ENCODE peak calls at places on chromosomes 7 and 10, in nine cellular contexts. F, C, L, U, G, R, Y, N and H are unnamed samples.

GRCh38 chr10:60572511-60573194 is 183.0 kb upstream of the ANK3 start:
- DNase-seq in F (peak; percentile 62), C (peak; percentile 78), L (peak; percentile 60), U (peak; percentile 44), G (peak; percentile 63), R (peak; percentile 85), Y (peak; percentile 57), N (peak; percentile 69), H (no peak)

GRCh38 chr7:33904680-33905388 is 505 bp upstream of the BMPER start:
- DNase-seq in F (peak; percentile 79), C (peak; percentile 25), L (peak; percentile 52), U (peak; percentile 40), G (peak; percentile 74), R (peak; percentile 57), Y (peak; percentile 72), N (no peak), H (peak; percentile 73)

GRCh38 chr7:97145068-97145467 is 27.6 kb downstream of the SDHAF3 start:
- DNase-seq in F (no peak), C (peak; percentile 59), L (peak; percentile 47), U (no peak), G (peak; percentile 58), R (peak; percentile 29), Y (no peak), N (no peak), H (no peak)

GRCh38 chr7:31122649-31123058 is 70.5 kb downstream of the ADCYAP1R1 start:
- DNase-seq in F (peak; percentile 82), C (peak; percentile 85), L (peak; percentile 81), U (peak; percentile 67), G (peak; percentile 95), R (peak; percentile 81), Y (peak; percentile 83), N (peak; percentile 28), H (no peak)

GRCh38 chr10:106267591-106267990 is 896.9 kb downstream of the SORCS1 start:
- DNase-seq in F (no peak), C (no peak), L (no peak), U (no peak), G (no peak), R (no peak), Y (no peak), N (no peak), H (no peak)

GRCh38 chr7:2466675-2467074 is 9.5 kb downstream of the GRIFIN start:
- DNase-seq in F (no peak), C (no peak), L (no peak), U (no peak), G (no peak), R (no peak), Y (no peak), N (no peak), H (no peak)

GRCh38 chr7:21947056-21947455 is 1.4 kb upstream of the CDCA7L start:
- DNase-seq in F (no peak), C (no peak), L (no peak), U (no peak), G (no peak), R (no peak), Y (no peak), N (no peak), H (no peak)

GRCh38 chr7:24854866-24855265 is 97.6 kb upstream of the GSDME start:
- DNase-seq in F (no peak), C (no peak), L (no peak), U (no peak), G (no peak), R (peak; percentile 59), Y (no peak), N (no peak), H (no peak)

GRCh38 chr7:420142-421055 is 99.2 kb downstream of the PDGFA start:
- DNase-seq in F (no peak), C (no peak), L (no peak), U (no peak), G (no peak), R (no peak), Y (no peak), N (no peak), H (no peak)

GRCh38 chr10:282294-283139 is 147.3 kb downstream of the ZMYND11 start:
- DNase-seq in F (no peak), C (peak; percentile 47), L (peak; percentile 66), U (no peak), G (peak; percentile 11), R (peak; percentile 72), Y (no peak), N (no peak), H (no peak)

GRCh38 chr7:45524373-45524913 is 49.7 kb upstream of the ADCY1 start:
- DNase-seq in F (no peak), C (no peak), L (no peak), U (no peak), G (no peak), R (no peak), Y (no peak), N (no peak), H (no peak)

GRCh38 chr10:74880041-74880440 is 53.6 kb downstream of the KAT6B start:
- DNase-seq in F (no peak), C (peak; percentile 44), L (no peak), U (no peak), G (no peak), R (peak; percentile 68), Y (no peak), N (no peak), H (no peak)

GRCh38 chr10:86198271-86198670 is 168.3 kb downstream of the GRID1 start:
- DNase-seq in F (no peak), C (no peak), L (no peak), U (no peak), G (no peak), R (no peak), Y (no peak), N (no peak), H (no peak)

GRCh38 chr7:102415685-102416225 is 17.6 kb upstream of the ORAI2 start:
- DNase-seq in F (no peak), C (no peak), L (no peak), U (no peak), G (no peak), R (no peak), Y (no peak), N (no peak), H (no peak)

GRCh38 chr7:106523482-106523881 is 137.5 kb downstream of the CCDC71L start:
- DNase-seq in F (no peak), C (no peak), L (no peak), U (no peak), G (no peak), R (no peak), Y (no peak), N (no peak), H (no peak)

GRCh38 chr7:106521541-106521940 is 139.4 kb downstream of the CCDC71L start:
- DNase-seq in F (no peak), C (no peak), L (no peak), U (no peak), G (no peak), R (peak; percentile 9), Y (no peak), N (peak; percentile 29), H (no peak)

GRCh38 chr7:106522691-106523090 is 138.3 kb downstream of the CCDC71L start:
- DNase-seq in F (no peak), C (no peak), L (no peak), U (no peak), G (no peak), R (no peak), Y (no peak), N (no peak), H (no peak)

GRCh38 chr7:106518986-106519385 is 142.0 kb downstream of the CCDC71L start:
- DNase-seq in F (no peak), C (no peak), L (no peak), U (no peak), G (peak; percentile 59), R (no peak), Y (no peak), N (no peak), H (no peak)

DNA sequence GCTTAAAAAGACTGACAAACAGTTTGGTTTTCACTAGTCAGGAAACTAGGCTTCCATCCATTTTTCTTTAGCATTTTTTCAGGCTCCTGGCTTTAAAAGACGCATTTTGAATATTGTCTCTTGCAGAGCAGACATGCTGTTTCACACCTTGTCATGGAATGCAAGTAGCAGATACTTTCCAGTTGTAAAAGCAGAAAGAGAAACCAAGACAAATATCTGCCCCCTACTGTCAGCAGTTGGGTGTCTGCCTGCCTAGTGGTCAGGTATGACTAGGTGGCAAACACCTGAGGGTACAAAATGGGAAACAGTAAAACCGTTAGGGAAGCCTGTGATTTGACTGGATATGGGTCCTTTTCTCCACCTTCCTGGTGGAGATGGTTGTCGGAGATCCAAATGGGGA is 139.8 kb downstream of the CCDC71L start:
- DNase-seq in F (no peak), C (no peak), L (peak; percentile 23), U (no peak), G (no peak), R (no peak), Y (peak; percentile 32), N (no peak), H (no peak)
- TF ChIP-seq CTCF in F (peak; percentile 6), C (no peak), L (peak; percentile 20), U (no peak), G (no peak), R (no peak), Y (peak; percentile 54), N (peak; percentile 12), H (no peak)

GRCh38 chr7:19621740-19622139 is 87.1 kb downstream of the POLR1F start:
- DNase-seq in F (no peak), C (peak; percentile 58), L (peak; percentile 30), U (no peak), G (no peak), R (no peak), Y (no peak), N (no peak), H (no peak)
- TF ChIP-seq CTCF in F (no peak), C (peak; percentile 11), L (peak; percentile 16), U (no peak), G (no peak), R (no peak), Y (no peak), N (no peak), H (no peak)

GRCh38 chr10:100560248-100560647 is 24.5 kb downstream of the HIF1AN start:
- DNase-seq in F (no peak), C (no peak), L (no peak), U (no peak), G (no peak), R (no peak), Y (no peak), N (no peak), H (no peak)

GRCh38 chr10:100561005-100561404 is 25.3 kb downstream of the HIF1AN start:
- DNase-seq in F (no peak), C (no peak), L (no peak), U (no peak), G (no peak), R (no peak), Y (no peak), N (no peak), H (no peak)

GRCh38 chr10:100562008-100562672 is 26.4 kb downstream of the HIF1AN start:
- DNase-seq in F (peak; percentile 88), C (peak; percentile 53), L (peak; percentile 81), U (peak; percentile 74), G (peak; percentile 85), R (peak; percentile 57), Y (peak; percentile 67), N (peak; percentile 32), H (peak; percentile 80)

GRCh38 chr10:100565206-100565985 is 29.7 kb downstream of the HIF1AN start:
- DNase-seq in F (no peak), C (no peak), L (no peak), U (no peak), G (no peak), R (no peak), Y (peak; percentile 17), N (no peak), H (no peak)

GRCh38 chr10:100562806-100563293 is 27.1 kb downstream of the HIF1AN start:
- DNase-seq in F (peak; percentile 71), C (peak; percentile 22), L (peak; percentile 36), U (no peak), G (peak; percentile 72), R (peak; percentile 38), Y (peak; percentile 80), N (no peak), H (no peak)
- TF ChIP-seq CTCF in F (peak; percentile 53), C (peak; percentile 41), L (peak; percentile 31), U (no peak), G (peak; percentile 57), R (peak; percentile 36), Y (peak; percentile 66), N (peak; percentile 69), H (peak; percentile 50)

GRCh38 chr10:32207544-32207943 is 139.4 kb downstream of the EPC1 start:
- DNase-seq in F (peak; percentile 60), C (peak; percentile 45), L (peak; percentile 66), U (peak; percentile 78), G (peak; percentile 56), R (peak; percentile 33), Y (peak; percentile 54), N (no peak), H (no peak)
- TF ChIP-seq CTCF in F (peak; percentile 70), C (peak; percentile 73), L (peak; percentile 84), U (peak; percentile 66), G (peak; percentile 64), R (peak; percentile 54), Y (peak; percentile 83), N (peak; percentile 82), H (peak; percentile 73)